ENCODE peak calls at places on chromosomes 5 and 9, in seven cellular contexts. Q is cerebellar cortex; Y is LoVo; P is hippocampal formation; L is SJSA1; G is GM18507; A is CD8-positive, alpha-beta T cell. O is an unnamed sample.

GRCh38 chr9:126672634-126673284 is 59.0 kb downstream of the LMX1B start:
- DNase-seq in Q (no peak), Y (no peak), P (no peak), L (no peak), G (no peak), A (no peak), O (no peak)

GRCh38 chr9:121938621-121939020 is 154.5 kb downstream of the TTLL11 start:
- DNase-seq in Q (no peak), Y (no peak), P (no peak), L (no peak), G (no peak), A (no peak), O (no peak)

GRCh38 chr9:91162784-91163440 is 198.8 kb downstream of the AUH start:
- DNase-seq in Q (no peak), Y (no peak), P (no peak), L (peak), G (peak), A (peak), O (peak)

GRCh38 chr9:96241391-96241809 is 60.6 kb downstream of the HSD17B3 start:
- DNase-seq in Q (no peak), Y (peak), P (no peak), L (peak), G (no peak), A (no peak), O (peak)

GRCh38 chr9:31697956-31698355 is 686.5 kb upstream of the ACO1 start:
- DNase-seq in Q (no peak), Y (no peak), P (no peak), L (no peak), G (no peak), A (no peak), O (no peak)

GRCh38 chr9:116287721-116288120 is 134.1 kb downstream of the PAPPA start:
- DNase-seq in Q (no peak), Y (no peak), P (no peak), L (no peak), G (no peak), A (no peak), O (no peak)

GRCh38 chr5:147417133-147417813 is 92.6 kb downstream of the DPYSL3 start:
- DNase-seq in Q (no peak), Y (no peak), P (no peak), L (peak), G (no peak), A (no peak), O (peak)

GRCh38 chr5:94469889-94470288 is 148.5 kb downstream of the KIAA0825 start:
- DNase-seq in Q (no peak), Y (no peak), P (no peak), L (no peak), G (no peak), A (no peak), O (no peak)

O was measured in HT-29.